ENCODE peak calls at places on chromosome 22, in six cellular contexts. N is Peyer's patch, G is A673, S is lower lobe of right lung, L is heart right ventricle, D is upper lobe of left lung. Q is an unnamed sample.

GRCh38 chr22:36327922-36328551 is 59.7 kb downstream of the MYH9 start:
- DNase-seq in S (no peak), D (no peak), L (peak; percentile 67), G (no peak), N (no peak), Q (no peak)

GRCh38 chr22:28410050-28410816 is 269.4 kb downstream of the TTC28 start:
- DNase-seq in S (no peak), L (no peak), G (peak; percentile 27), N (no peak), D (no peak), Q (no peak)

GRCh38 chr22:27456696-27457503 is 344.7 kb downstream of the MN1 start:
- DNase-seq in D (no peak), S (no peak), N (no peak), L (no peak), G (no peak), Q (no peak)

GRCh38 chr22:35308480-35308945 is 8.8 kb downstream of the TOM1 start:
- DNase-seq in N (no peak), L (no peak), S (no peak), D (no peak), G (no peak), Q (no peak)

GRCh38 chr22:28064941-28065340 is 145.9 kb upstream of the PITPNB start:
- DNase-seq in L (no peak), N (no peak), G (no peak), D (no peak), S (no peak), Q (peak; percentile 62)

GRCh38 chr22:36936362-36937116 is 23.1 kb downstream of the CSF2RB start:
- DNase-seq in L (no peak), N (no peak), S (no peak), D (peak; percentile 62), G (no peak), Q (no peak)

GRCh38 chr22:17773606-17774205 is 563 bp downstream of the BID start:
- DNase-seq in L (no peak), G (peak; percentile 55), D (no peak), N (peak; percentile 71), S (peak; percentile 65), Q (peak; percentile 69)

GRCh38 chr22:21902296-21903087 is 35.0 kb upstream of the MAPK1 start:
- DNase-seq in L (no peak), S (no peak), G (no peak), D (no peak), N (no peak), Q (no peak)

GRCh38 chr22:36110306-36110791 is 50.2 kb downstream of the APOL3 start:
- DNase-seq in N (no peak), G (no peak), L (no peak), D (no peak), S (no peak), Q (peak; percentile 23)

GRCh38 chr22:45830531-45831245 is 146.3 kb downstream of the WNT7B start:
- DNase-seq in N (no peak), S (no peak), G (no peak), D (no peak), L (no peak), Q (no peak)

GRCh38 chr22:49811014-49811791 is 16.5 kb downstream of the BRD1 start:
- DNase-seq in N (no peak), D (no peak), G (no peak), L (no peak), S (peak; percentile 35), Q (no peak)

GRCh38 chr22:49812838-49813237 is 14.8 kb downstream of the BRD1 start:
- DNase-seq in D (no peak), L (no peak), N (no peak), S (peak; percentile 18), G (no peak), Q (no peak)

GRCh38 chr22:49807129-49807528 is 20.5 kb downstream of the BRD1 start:
- DNase-seq in L (no peak), G (no peak), D (no peak), S (no peak), N (no peak), Q (no peak)

GRCh38 chr22:49807780-49808708 is 19.6 kb downstream of the BRD1 start:
- DNase-seq in G (no peak), S (peak; percentile 20), D (peak; percentile 42), N (no peak), L (no peak), Q (no peak)

DNA sequence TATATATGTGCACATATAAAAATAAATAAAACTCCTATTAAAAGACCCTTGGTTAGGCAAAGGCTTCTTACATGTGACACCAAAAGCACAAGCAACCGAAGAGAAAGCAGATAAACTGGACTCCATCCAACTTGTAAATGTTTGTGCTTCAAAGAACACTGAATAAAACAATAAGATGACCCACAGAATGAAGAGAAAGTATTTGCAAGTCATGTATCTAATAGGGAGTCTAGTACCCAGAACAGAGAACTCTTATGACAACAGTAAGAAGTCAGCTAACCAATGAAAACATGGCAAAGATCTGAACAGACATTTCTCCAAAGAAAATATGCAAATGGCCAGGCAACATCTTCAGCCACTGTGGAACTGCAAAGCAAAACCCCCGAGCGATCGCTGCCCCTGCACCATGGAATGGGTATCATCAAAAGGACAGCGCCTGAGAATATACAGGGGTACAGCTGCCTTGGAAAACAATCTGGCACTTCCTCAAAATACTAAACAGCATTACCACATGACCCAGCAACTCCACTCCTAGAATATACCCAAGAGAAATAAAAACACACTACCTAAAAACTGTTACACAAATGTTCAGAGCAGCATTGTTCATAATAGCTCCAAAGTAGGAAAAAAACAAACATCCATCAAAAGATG is 17.2 kb downstream of the BRD1 start:
- DNase-seq in G (no peak), S (peak; percentile 18), N (no peak), D (no peak), L (no peak), Q (no peak)
- H3K9me3 ChIP-seq in G (no peaks in the 10 kb centered on the region), S (no peaks in the 10 kb centered on the region), N (no peaks in the 10 kb centered on the region), D (no peaks in the 10 kb centered on the region), L (no peaks in the 10 kb centered on the region), Q (peaks cover 6% of the 10 kb centered on the region)

DNA sequence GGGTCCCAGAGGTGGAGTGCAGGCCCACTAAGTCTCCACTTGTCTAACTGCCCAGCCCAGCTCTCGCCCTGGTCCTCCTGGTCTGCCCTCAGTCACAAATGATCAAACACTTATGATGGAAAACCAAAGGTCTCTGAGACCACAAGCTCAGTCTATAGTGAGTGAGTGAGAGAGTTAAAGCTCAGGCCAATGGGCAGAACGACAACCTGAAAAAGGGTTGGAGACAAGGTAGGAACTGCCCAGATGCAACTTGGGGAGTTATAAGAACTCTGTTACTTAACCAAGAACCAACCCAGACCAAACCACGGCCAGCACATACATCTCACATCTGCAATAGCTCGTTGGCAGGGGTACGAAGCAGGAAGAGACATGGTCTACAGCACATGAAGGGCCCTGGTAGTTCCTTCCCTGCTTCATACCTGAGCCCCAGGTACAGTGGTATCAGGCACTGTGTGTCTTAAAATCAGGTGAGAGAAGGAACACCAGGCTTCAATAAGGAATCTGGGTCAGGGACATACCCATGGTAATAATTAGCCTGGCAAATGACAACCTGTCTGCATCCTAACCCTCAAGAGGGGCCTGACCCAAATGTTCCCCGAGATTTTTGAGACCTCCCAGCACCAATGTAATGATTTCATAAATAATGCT is 35.7 kb downstream of the SERPIND1 start:
- DNase-seq in D (no peak), N (no peak), L (no peak), G (no peak), S (no peak), Q (no peak)
- H3K36me3 ChIP-seq in D (peaks cover 64% of the 10 kb centered on the region), N (no peaks in the 10 kb centered on the region), L (peaks cover 13% of the 10 kb centered on the region), G (peaks cover 10% of the 10 kb centered on the region), S (peaks cover 98% of the 10 kb centered on the region), Q (peaks cover 34% of the 10 kb centered on the region)

DNA sequence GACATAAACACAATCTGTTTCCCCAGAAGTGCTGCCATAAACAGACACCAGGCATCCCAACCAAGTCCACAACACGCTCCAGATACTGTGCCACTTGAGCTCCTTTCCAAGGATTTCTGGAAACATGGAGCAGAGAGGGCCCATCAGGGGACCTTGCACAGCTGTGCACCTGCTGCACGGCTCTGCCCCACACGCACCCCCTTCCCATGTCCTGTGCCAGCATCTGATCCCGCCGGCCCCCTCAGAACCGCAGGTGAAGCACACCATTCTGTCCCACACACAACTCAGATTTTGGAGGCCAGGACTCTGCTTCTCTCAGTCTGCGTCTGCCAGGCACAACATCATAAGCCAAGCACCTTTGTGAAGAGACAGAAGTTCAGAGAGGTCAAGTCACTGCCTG is 856.2 kb downstream of the TBC1D22A start:
- DNase-seq in S (no peak), G (no peak), D (no peak), N (no peak), L (no peak), Q (no peak)
- H3K9me3 ChIP-seq in S (no peaks in the 10 kb centered on the region), G (no peaks in the 10 kb centered on the region), D (no peaks in the 10 kb centered on the region), N (no peaks in the 10 kb centered on the region), L (no peaks in the 10 kb centered on the region), Q (no peaks in the 10 kb centered on the region)

DNA sequence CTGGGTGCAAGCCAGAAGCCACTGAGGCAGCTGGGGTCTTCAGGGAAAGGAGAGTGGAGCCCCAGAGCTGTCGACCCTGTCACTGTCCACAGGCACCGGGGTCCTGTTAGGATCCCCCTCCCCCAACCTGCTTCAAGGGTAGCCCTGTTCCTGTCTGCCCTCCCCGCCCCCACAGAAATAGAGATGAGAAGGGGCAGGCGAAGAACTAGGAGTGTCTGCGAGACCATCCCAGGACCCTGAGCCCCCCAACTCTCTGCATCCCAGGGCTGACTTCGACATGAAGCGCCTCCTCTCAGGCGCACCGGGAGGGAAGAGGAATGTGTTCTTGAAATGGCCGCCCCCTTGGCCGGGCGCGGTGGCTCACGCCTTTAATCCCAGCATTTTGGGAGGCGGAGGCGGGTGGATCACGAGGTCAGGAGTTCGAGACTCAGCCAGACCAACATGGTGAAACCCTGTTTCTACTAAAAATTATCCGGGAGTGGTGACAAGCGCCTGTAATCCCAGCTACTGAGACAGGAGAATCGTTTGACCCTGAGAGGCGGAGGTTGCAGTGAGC is 607 bp upstream of the ZNF70 start:
- DNase-seq in N (no peak), G (peak; percentile 42), S (no peak), D (no peak), L (peak; percentile 41), Q (peak; percentile 32)
- H3K36me3 ChIP-seq in N (no peaks in the 10 kb centered on the region), G (no peaks in the 10 kb centered on the region), S (no peaks in the 10 kb centered on the region), D (no peaks in the 10 kb centered on the region), L (no peaks in the 10 kb centered on the region), Q (no peaks in the 10 kb centered on the region)

DNA sequence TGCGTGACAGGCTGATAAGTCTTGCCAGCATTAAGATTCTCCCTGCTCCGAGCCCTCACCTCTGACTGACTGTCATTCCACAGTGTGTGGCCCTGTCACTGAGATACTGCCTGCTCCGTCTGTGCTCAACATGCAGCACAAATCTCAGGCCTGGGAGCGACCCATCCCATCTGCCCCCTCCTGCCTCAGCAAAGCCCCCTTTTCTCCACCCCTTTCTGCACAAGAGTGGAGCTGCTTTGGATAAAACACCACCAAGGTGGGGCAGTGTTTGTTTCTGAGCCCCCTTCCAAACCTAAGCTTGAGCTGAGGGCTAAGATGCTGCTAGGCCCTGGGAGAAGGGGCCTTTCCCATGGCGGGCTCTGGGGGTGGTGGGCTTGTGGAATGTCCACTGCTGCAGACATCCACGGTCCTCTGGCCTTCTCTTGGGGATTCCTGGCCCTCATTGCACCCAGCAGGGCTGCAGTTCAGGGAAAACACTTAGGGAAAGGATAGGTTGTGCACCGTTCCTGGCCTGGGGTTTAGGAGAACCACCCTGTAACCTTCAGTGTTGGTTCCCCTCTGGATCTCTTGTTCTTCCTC is 594.1 kb downstream of the TBC1D22A start:
- DNase-seq in S (no peak), D (no peak), G (no peak), L (no peak), N (no peak), Q (no peak)
- H3K9me3 ChIP-seq in S (peaks cover under 1% of the 10 kb centered on the region), D (peaks cover under 1% of the 10 kb centered on the region), G (no peaks in the 10 kb centered on the region), L (no peaks in the 10 kb centered on the region), N (no peaks in the 10 kb centered on the region), Q (no peaks in the 10 kb centered on the region)

DNA sequence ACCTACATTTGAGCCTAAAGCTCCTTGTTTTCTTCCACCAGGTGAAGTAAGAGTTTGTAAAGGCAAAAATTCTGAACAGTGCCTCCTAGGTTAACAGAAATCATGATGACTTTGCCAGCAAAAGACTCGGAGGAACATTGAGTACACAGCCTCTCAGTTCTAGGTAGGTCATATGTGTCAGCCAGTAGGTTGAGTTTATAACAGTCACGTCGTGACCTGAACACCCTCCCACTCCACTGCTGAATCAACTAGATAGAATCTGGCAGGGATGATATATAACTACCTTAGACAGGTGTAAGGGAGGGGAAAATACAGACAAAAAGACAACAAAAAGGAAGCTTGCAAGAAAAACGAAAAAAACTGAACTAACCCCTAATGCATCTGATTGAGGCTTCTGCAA is 12.8 kb upstream of the ASPHD2 start:
- DNase-seq in S (no peak), D (no peak), G (no peak), N (no peak), L (no peak), Q (no peak)
- H3K36me3 ChIP-seq in S (no peaks in the 10 kb centered on the region), D (no peaks in the 10 kb centered on the region), G (no peaks in the 10 kb centered on the region), N (no peaks in the 10 kb centered on the region), L (no peaks in the 10 kb centered on the region), Q (no peaks in the 10 kb centered on the region)

Q was measured in SJCRH30.